ENCODE peak calls at places on chromosomes 4 and X, in ten cellular contexts. Z is A549, F is thoracic aorta, H is fibroblast of mammary gland, R is mammary epithelial cell, G is fibroblast of lung, J is mesothelial cell of epicardium, M is neural crest cell, C is brain microvascular endothelial cell, E is heart left ventricle. Q is an unnamed sample.

GRCh38 chrX:39766085-39766726 is 331.6 kb downstream of the BCOR start:
- DNase-seq in R (no peak), C (no peak), G (no peak), F (no peak), E (no peak), H (no peak), M (no peak), Z (no peak), J (no peak), Q (no peak)

GRCh38 chr4:38287090-38287843 is 327.1 kb downstream of the PTTG2 start:
- DNase-seq in J (no peak), R (no peak), M (no peak), G (no peak), C (no peak), F (no peak), Z (no peak), H (no peak), E (no peak), Q (no peak)

GRCh38 chr4:41028392-41029076 is 185.8 kb downstream of the APBB2 start:
- DNase-seq in Z (no peak), G (peak), F (no peak), E (no peak), H (peak), C (peak), J (no peak), R (no peak), M (no peak), Q (no peak)

GRCh38 chrX:11190745-11191510 is 79.8 kb downstream of the HCCS start:
- DNase-seq in J (no peak), H (no peak), Z (no peak), F (no peak), C (no peak), E (no peak), G (no peak), M (no peak), R (peak), Q (no peak)

GRCh38 chr4:152673489-152673888 is 6.3 kb downstream of the TMEM154 start:
- DNase-seq in M (no peak), C (no peak), F (no peak), R (peak), Z (no peak), H (no peak), G (no peak), J (no peak), E (no peak), Q (no peak)

GRCh38 chr4:53551963-53552362 is 39.3 kb downstream of the LNX1 start:
- DNase-seq in J (no peak), R (no peak), M (no peak), F (no peak), E (no peak), Z (no peak), H (no peak), C (no peak), G (no peak), Q (no peak)

GRCh38 chr4:107897823-107898222 is 33.5 kb upstream of the CYP2U1 start:
- DNase-seq in F (no peak), Z (no peak), M (no peak), H (peak), C (no peak), J (no peak), G (no peak), R (no peak), E (no peak), Q (no peak)

GRCh38 chr4:101337688-101338087 is 9.6 kb downstream of the PPP3CA start:
- DNase-seq in Z (no peak), F (no peak), J (no peak), M (no peak), E (no peak), G (peak), C (peak), R (peak), H (peak), Q (no peak)

GRCh38 chr4:18314731-18315130 is 293.2 kb upstream of the LCORL start:
- DNase-seq in G (no peak), C (no peak), J (no peak), R (no peak), Z (no peak), E (no peak), F (no peak), M (no peak), H (no peak), Q (no peak)

GRCh38 chr4:2318476-2318875 is 56.6 kb upstream of the MXD4 start:
- DNase-seq in F (no peak), J (no peak), M (no peak), E (no peak), R (no peak), Z (no peak), C (no peak), G (no peak), H (no peak), Q (no peak)

GRCh38 chrX:78754917-78755316 is 7.4 kb downstream of the LPAR4 start:
- DNase-seq in H (no peak), F (no peak), C (no peak), R (no peak), G (no peak), J (no peak), Z (no peak), M (no peak), E (no peak), Q (no peak)

GRCh38 chrX:146907391-146908240 is 93.1 kb upstream of the CXorf51A start:
- DNase-seq in H (peak), C (no peak), E (no peak), Z (no peak), M (no peak), G (no peak), R (no peak), F (no peak), J (no peak), Q (no peak)

GRCh38 chrX:30246769-30247489 is at the start of gene MAGEB1:
- DNase-seq in F (no peak), C (no peak), J (no peak), H (no peak), M (no peak), E (no peak), R (no peak), G (no peak), Z (no peak), Q (no peak)

GRCh38 chr4:16104520-16104919 is 20.7 kb upstream of the PROM1 start:
- DNase-seq in R (no peak), F (no peak), M (no peak), Z (no peak), C (no peak), H (no peak), E (no peak), G (no peak), J (no peak), Q (no peak)

GRCh38 chr4:83546796-83547195 is 10.9 kb downstream of the GPAT3 start:
- DNase-seq in M (no peak), J (no peak), C (no peak), Z (no peak), R (no peak), F (no peak), E (no peak), G (no peak), H (no peak), Q (no peak)

GRCh38 chr4:163201358-163201757 is 34.7 kb upstream of the NAF1 start:
- DNase-seq in E (no peak), J (no peak), C (no peak), G (no peak), M (no peak), F (no peak), Z (no peak), H (no peak), R (no peak), Q (no peak)

DNA sequence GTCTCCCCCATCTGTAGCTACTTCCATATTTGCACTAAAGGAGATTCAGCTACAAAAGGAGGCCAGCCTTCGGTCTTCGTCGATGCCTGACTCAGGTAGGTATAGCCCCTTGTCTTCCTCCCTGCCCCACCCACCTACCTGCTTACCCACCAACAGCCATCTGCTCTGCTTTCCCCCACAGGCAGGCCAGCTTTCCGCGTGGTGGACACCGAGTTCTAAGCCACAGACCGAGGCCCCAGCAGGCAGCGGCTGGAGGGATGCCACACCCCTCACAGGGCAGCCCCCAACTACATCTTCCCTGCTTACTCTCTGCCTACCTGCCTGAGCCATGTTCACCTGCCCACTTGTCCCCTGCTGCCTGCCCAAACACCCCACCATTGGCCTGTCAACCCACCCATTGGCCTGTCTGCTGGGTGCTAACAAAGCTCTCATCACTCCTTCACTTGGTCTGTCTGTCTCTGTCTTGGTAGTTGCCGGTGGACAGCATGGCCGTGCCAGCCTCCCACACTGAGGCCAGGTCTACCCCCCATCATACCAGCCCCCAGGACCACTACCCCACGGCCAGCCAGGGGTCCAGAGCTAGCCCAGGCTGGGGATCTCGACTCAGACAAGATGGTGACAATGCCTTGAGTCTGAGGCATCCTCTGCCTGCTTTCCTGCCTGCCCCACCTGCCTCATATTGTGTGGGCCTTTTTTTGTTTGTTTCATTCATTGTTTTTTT is 4.1 kb upstream of the USP11 start:
- DNase-seq in R (no peak), F (no peak), J (no peak), G (no peak), M (no peak), E (no peak), C (no peak), Z (no peak), H (no peak), Q (no peak)
- TF ChIP-seq CTCF in R (no peak), F (no peak), J (no peak), G (no peak), M (no peak), E (no peak), C (no peak), Z (no peak), H (no peak), Q (no peak)

DNA sequence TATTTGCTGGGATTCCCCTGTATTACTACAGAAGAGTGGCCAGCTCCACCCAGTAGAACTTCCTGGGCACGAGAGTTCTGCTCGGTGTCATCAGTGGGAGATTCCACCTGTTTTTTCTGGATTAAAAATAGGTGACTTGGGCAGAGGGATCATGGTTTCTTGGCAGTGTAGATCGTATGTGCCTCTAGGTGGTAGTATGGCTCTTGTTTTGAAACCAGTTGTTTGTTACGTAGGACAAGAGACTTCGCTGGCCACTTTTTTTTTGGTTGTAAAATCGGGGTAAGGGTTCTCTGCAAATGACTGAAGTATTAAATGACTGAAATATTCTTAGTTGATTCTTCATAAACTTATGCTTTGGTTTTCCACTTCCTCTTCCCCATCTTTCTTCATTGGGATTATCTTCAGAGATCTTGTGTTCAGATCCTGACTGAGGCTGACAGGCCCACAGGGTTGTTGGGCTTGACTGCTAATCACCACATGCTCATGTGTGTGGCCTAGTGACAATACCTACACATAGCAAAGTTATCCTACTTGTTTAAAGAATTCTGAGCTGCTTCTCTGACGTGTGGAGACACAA is 43.8 kb upstream of the WDR1 start:
- DNase-seq in J (no peak), R (no peak), H (peak), G (peak), C (peak), M (no peak), E (no peak), F (no peak), Z (peak), Q (no peak)
- TF ChIP-seq CTCF in J (no peak), R (peak), H (no peak), G (peak), C (peak), M (peak), E (peak), F (no peak), Z (no peak), Q (peak)

DNA sequence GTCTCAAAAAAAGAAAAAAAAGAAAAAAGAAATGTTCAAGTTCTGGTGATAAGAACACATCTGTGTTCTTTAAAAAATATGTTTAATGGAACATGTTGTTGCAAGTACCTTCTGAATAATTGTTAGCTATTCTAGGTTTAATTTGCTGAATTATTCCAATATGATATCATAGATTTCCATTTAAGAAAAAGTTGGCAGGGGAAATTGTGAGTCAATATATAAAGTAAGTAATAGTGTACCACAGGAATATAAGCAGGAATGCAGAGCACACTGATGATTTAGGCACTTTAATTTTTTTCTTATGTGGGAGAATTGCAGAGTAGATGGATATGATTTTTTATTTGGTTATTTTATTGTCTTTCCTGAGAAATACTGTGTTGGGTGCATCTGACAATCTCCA is 190.7 kb downstream of the RPA4 start:
- DNase-seq in M (no peak), F (no peak), G (peak), H (peak), C (no peak), R (no peak), E (no peak), Z (no peak), J (no peak), Q (no peak)
- TF ChIP-seq CTCF in M (no peak), F (no peak), G (no peak), H (no peak), C (no peak), R (no peak), E (no peak), Z (no peak), J (no peak), Q (no peak)

GRCh38 chr4:184356366-184356765 is 118.0 kb downstream of the IRF2 start:
- DNase-seq in Z (no peak), H (no peak), G (no peak), E (no peak), C (no peak), F (no peak), M (no peak), J (no peak), R (peak), Q (no peak)

GRCh38 chr4:184355857-184356256 is 118.5 kb downstream of the IRF2 start:
- DNase-seq in H (no peak), E (no peak), F (no peak), Z (no peak), M (no peak), C (no peak), J (no peak), G (no peak), R (no peak), Q (no peak)

GRCh38 chr4:184357164-184357563 is 117.2 kb downstream of the IRF2 start:
- DNase-seq in E (no peak), G (no peak), M (no peak), H (no peak), Z (no peak), J (no peak), C (no peak), R (no peak), F (no peak), Q (no peak)

GRCh38 chr4:184352891-184353290 is 121.5 kb downstream of the IRF2 start:
- DNase-seq in C (no peak), M (no peak), Z (no peak), J (no peak), R (no peak), H (no peak), E (no peak), G (no peak), F (no peak), Q (no peak)

GRCh38 chr4:184355111-184355604 is 119.2 kb downstream of the IRF2 start:
- DNase-seq in F (peak), H (peak), J (no peak), G (peak), E (peak), M (no peak), Z (peak), R (peak), C (peak), Q (no peak)
- TF ChIP-seq CTCF in F (no peak), H (no peak), J (no peak), G (no peak), E (no peak), M (no peak), Z (no peak), R (no peak), C (no peak), Q (no peak)

Q was measured in type B pancreatic cell.